ENCODE peak calls at places on chromosomes 5 and 9, in nine cellular contexts. U, O, M, V, C, K, I, B and Y are unnamed samples.

GRCh38 chr5:67315082-67315801 is 118.6 kb upstream of the CD180 start:
- DNase-seq in M (peak; percentile 80), I (peak; percentile 27), O (peak; percentile 20), U (peak; percentile 73), V (no peak), C (peak; percentile 65), B (peak; percentile 38), K (no peak), Y (no peak)

GRCh38 chr9:22514866-22515265 is 68.2 kb downstream of the DMRTA1 start:
- DNase-seq in M (no peak), K (no peak), I (no peak), C (no peak), V (no peak), U (no peak), B (no peak), O (no peak), Y (no peak)

GRCh38 chr9:14198544-14199510 is 115.1 kb downstream of the NFIB start:
- DNase-seq in K (no peak), M (peak; percentile 48), I (no peak), U (no peak), O (no peak), B (no peak), V (no peak), C (peak; percentile 43), Y (no peak)

GRCh38 chr9:15606667-15607472 is 54.0 kb downstream of the CCDC171 start:
- DNase-seq in B (no peak), K (no peak), I (no peak), V (peak; percentile 11), U (peak; percentile 83), C (peak; percentile 58), O (peak; percentile 6), M (no peak), Y (no peak)

GRCh38 chr9:126860757-126861466 is 473 bp downstream of the ZBTB34 start:
- DNase-seq in B (peak; percentile 16), I (no peak), U (peak; percentile 63), C (no peak), M (no peak), V (peak; percentile 41), K (no peak), O (peak; percentile 65), Y (no peak)

GRCh38 chr9:116958886-116959285 is 271.8 kb downstream of the TRIM32 start:
- DNase-seq in U (no peak), B (no peak), M (no peak), O (no peak), V (no peak), I (no peak), C (no peak), K (no peak), Y (no peak)

GRCh38 chr9:93587651-93588347 is 11.4 kb downstream of the PHF2 start:
- DNase-seq in M (no peak), I (no peak), B (no peak), C (no peak), K (no peak), U (no peak), V (no peak), O (no peak), Y (no peak)

GRCh38 chr5:150329881-150330876 is 27.3 kb upstream of the TCOF1 start:
- DNase-seq in K (no peak), U (no peak), V (no peak), O (no peak), M (no peak), I (no peak), B (no peak), C (no peak), Y (no peak)

GRCh38 chr9:135480071-135480941 is 724 bp downstream of the PPP1R26 start:
- DNase-seq in U (peak; percentile 63), C (peak; percentile 43), O (peak; percentile 67), K (no peak), V (peak; percentile 15), M (peak; percentile 44), I (no peak), B (peak; percentile 42), Y (no peak)

GRCh38 chr9:87629094-87629493 is 96.8 kb upstream of the CTSL start:
- DNase-seq in M (peak; percentile 23), C (no peak), U (no peak), I (no peak), K (no peak), V (no peak), O (no peak), B (no peak), Y (no peak)

GRCh38 chr5:178069909-178070308 is 43.4 kb upstream of the N4BP3 start:
- DNase-seq in B (peak; percentile 14), O (peak; percentile 57), C (peak; percentile 52), K (no peak), M (no peak), V (peak; percentile 22), I (no peak), U (no peak), Y (no peak)

GRCh38 chr5:180723936-180724335 is 15.9 kb downstream of the OR2Y1 start:
- DNase-seq in M (no peak), O (no peak), U (no peak), C (no peak), K (no peak), I (no peak), V (no peak), B (no peak), Y (no peak)

GRCh38 chr9:19998823-19999455 is 210.1 kb upstream of the SLC24A2 start:
- DNase-seq in I (no peak), M (no peak), B (no peak), V (no peak), O (no peak), U (no peak), C (peak; percentile 15), K (no peak), Y (no peak)

GRCh38 chr5:160133071-160133917 is 14.0 kb upstream of the PWWP2A start:
- DNase-seq in V (peak; percentile 54), C (peak; percentile 82), I (no peak), M (peak; percentile 63), O (no peak), B (no peak), K (no peak), U (peak; percentile 27), Y (no peak)

GRCh38 chr9:77575785-77576184 is 72.3 kb downstream of the GNA14 start:
- DNase-seq in K (no peak), B (no peak), I (no peak), O (peak; percentile 25), C (peak; percentile 38), V (peak; percentile 25), M (no peak), U (peak; percentile 51), Y (no peak)

GRCh38 chr5:35876922-35877321 is 20.2 kb downstream of the IL7R start:
- DNase-seq in O (no peak), V (no peak), B (peak; percentile 30), C (no peak), M (no peak), K (no peak), I (peak; percentile 12), U (no peak), Y (no peak)

GRCh38 chr5:180179399-180180197 is 29.4 kb downstream of the RASGEF1C start:
- DNase-seq in U (no peak), I (no peak), B (no peak), V (no peak), K (no peak), C (no peak), M (no peak), O (no peak), Y (no peak)

GRCh38 chr5:170427672-170428236 is 38.6 kb upstream of the KCNMB1 start:
- DNase-seq in I (no peak), K (no peak), M (no peak), V (no peak), O (no peak), B (no peak), C (peak; percentile 42), U (no peak), Y (no peak)

GRCh38 chr9:126232461-126232860 is 94.2 kb upstream of the MVB12B start:
- DNase-seq in M (no peak), O (no peak), C (no peak), B (no peak), I (no peak), V (no peak), U (no peak), K (no peak), Y (no peak)

GRCh38 chr5:108238936-108239887 is 142.7 kb downstream of the FBXL17 start:
- DNase-seq in V (no peak), K (no peak), I (no peak), O (no peak), M (no peak), U (no peak), C (peak; percentile 26), B (no peak), Y (no peak)

GRCh38 chr9:14806941-14807340 is 84.4 kb upstream of the CER1 start:
- DNase-seq in M (no peak), U (peak; percentile 31), K (no peak), V (no peak), I (no peak), B (no peak), O (no peak), C (peak; percentile 26), Y (no peak)

GRCh38 chr5:42887094-42887493 is 75.4 kb upstream of the SELENOP start:
- DNase-seq in O (no peak), U (no peak), V (no peak), B (no peak), I (no peak), C (no peak), K (no peak), M (no peak), Y (no peak)

GRCh38 chr9:92004045-92004392 is 54.0 kb upstream of the ROR2 start:
- DNase-seq in V (no peak), I (no peak), O (no peak), K (no peak), B (no peak), C (no peak), M (no peak), U (no peak), Y (no peak)

GRCh38 chr5:35788724-35789123 is 68.0 kb upstream of the IL7R start:
- DNase-seq in I (no peak), M (no peak), O (no peak), B (no peak), C (no peak), V (no peak), U (no peak), K (no peak), Y (no peak)

GRCh38 chr9:127142291-127142690 is 19.9 kb upstream of the ANGPTL2 start:
- DNase-seq in K (no peak), I (no peak), V (no peak), U (no peak), C (no peak), M (no peak), O (no peak), B (no peak), Y (no peak)

GRCh38 chr9:95091971-95092320 is 225.6 kb downstream of the FANCC start:
- DNase-seq in C (peak; percentile 90), O (peak; percentile 75), K (no peak), I (no peak), V (no peak), U (no peak), B (no peak), M (no peak), Y (peak; percentile 15)